ENCODE peak calls at places on chromosomes 3 and 15, in five cellular contexts. G is right atrium auricular region, F is Peyer's patch, W is psoas muscle, X is HepG2. C is an unnamed sample. For H3K4me1, the result is how much of the 10 kb centered on the place peaks cover.

GRCh38 chr15:60520825-60521368 is 42.0 kb upstream of the ICE2 start:
- DNase-seq in G (peak), F (peak), W (peak), X (peak), C (peak)

GRCh38 chr3:114595521-114596028 is 301.7 kb downstream of the TIGIT start:
- DNase-seq in G (no peak), F (no peak), W (no peak), X (peak), C (no peak)

GRCh38 chr3:61894988-61895935 is 333.9 kb downstream of the PTPRG start:
- DNase-seq in G (peak), F (peak), W (no peak), X (peak), C (peak)

GRCh38 chr15:71658827-71659729 is 151.3 kb upstream of the NR2E3 start:
- DNase-seq in G (no peak), F (no peak), W (no peak), X (no peak), C (no peak)

GRCh38 chr3:158920375-158920774 is 118.5 kb downstream of the MFSD1 start:
- DNase-seq in G (no peak), F (no peak), W (no peak), X (no peak), C (no peak)

GRCh38 chr3:178950676-178951075 is 120.9 kb downstream of the ZMAT3 start:
- DNase-seq in G (no peak), F (no peak), W (no peak), X (no peak), C (no peak)

GRCh38 chr15:71137138-71137518 is 21.9 kb downstream of the THSD4 start:
- DNase-seq in G (peak), F (no peak), W (no peak), X (no peak), C (no peak)

GRCh38 chr3:185175370-185175987 is 22.6 kb upstream of the C3orf70 start:
- DNase-seq in G (peak), F (no peak), W (peak), X (peak), C (no peak)

GRCh38 chr3:17645074-17645698 is 97.2 kb downstream of the TBC1D5 start:
- DNase-seq in G (no peak), F (no peak), W (no peak), X (peak), C (no peak)

GRCh38 chr3:99669879-99670555 is 31.6 kb downstream of the COL8A1 start:
- DNase-seq in G (no peak), F (no peak), W (no peak), X (no peak), C (no peak)

GRCh38 chr3:181458857-181459256 is 252.9 kb upstream of the SOX2 start:
- DNase-seq in G (no peak), F (no peak), W (no peak), X (no peak), C (no peak)

GRCh38 chr15:57440799-57441198 is 64.5 kb downstream of the CGNL1 start:
- DNase-seq in G (no peak), F (no peak), W (no peak), X (no peak), C (no peak)

GRCh38 chr15:78934063-78935023 is 10.5 kb downstream of the CTSH start:
- DNase-seq in G (peak), F (no peak), W (peak), X (no peak), C (no peak)

GRCh38 chr3:9180764-9181117 is 68.7 kb downstream of the SRGAP3 start:
- DNase-seq in G (no peak), F (no peak), W (no peak), X (no peak), C (no peak)

GRCh38 chr3:143247007-143247563 is 127.5 kb downstream of the CHST2 start:
- DNase-seq in G (no peak), F (no peak), W (no peak), X (no peak), C (no peak)

GRCh38 chr15:44882499-44882968 is 74.0 kb upstream of the TERB2 start:
- DNase-seq in G (no peak), F (no peak), W (no peak), X (no peak), C (no peak)

GRCh38 chr3:61955483-61955882 is 394.1 kb downstream of the PTPRG start:
- DNase-seq in G (no peak), F (no peak), W (no peak), X (no peak), C (no peak)

GRCh38 chr3:121649645-121650044 is 11.1 kb downstream of the HCLS1 start:
- DNase-seq in G (no peak), F (no peak), W (no peak), X (no peak), C (no peak)

GRCh38 chr15:42933886-42934667 is 13.5 kb upstream of the TTBK2 start:
- DNase-seq in G (no peak), F (no peak), W (no peak), X (peak), C (no peak)

GRCh38 chr15:70815604-70816003 is 38.4 kb downstream of the LARP6 start:
- DNase-seq in G (no peak), F (no peak), W (no peak), X (peak), C (no peak)

GRCh38 chr3:123605789-123606234 is 21.0 kb upstream of the HACD2 start:
- DNase-seq in G (no peak), F (no peak), W (no peak), X (peak), C (no peak)

GRCh38 chr15:29873264-29873663 is 51.0 kb upstream of the TJP1 start:
- DNase-seq in G (no peak), F (no peak), W (no peak), X (no peak), C (no peak)
- H3K4me1 ChIP-seq in G (under half), F (under half), W (under half), X (under half), C (under half)

DNA sequence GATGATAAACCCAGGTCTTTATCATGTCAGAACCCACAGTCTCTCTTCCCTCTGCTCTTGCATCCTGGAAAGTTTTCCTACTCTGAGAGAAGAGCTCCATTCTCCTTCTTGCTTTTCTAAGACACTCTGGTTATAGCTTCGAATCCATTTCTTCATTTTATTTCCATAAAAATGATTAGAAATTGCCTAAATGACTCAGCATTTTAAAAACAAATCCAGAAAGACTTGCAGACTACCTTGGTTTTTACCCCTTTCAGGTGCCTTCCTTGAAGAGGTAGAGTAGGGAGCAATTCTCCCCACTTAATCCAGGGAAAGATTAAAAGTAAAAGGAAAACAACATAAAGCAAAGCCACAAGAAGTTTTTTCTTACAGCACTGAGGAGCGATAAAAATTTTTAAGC is 1256.0 kb downstream of the ROBO1 start:
- DNase-seq in G (no peak), F (no peak), W (no peak), X (no peak), C (no peak)
- H3K4me1 ChIP-seq in G (under half), F (under half), W (under half), X (under half), C (under half)

DNA sequence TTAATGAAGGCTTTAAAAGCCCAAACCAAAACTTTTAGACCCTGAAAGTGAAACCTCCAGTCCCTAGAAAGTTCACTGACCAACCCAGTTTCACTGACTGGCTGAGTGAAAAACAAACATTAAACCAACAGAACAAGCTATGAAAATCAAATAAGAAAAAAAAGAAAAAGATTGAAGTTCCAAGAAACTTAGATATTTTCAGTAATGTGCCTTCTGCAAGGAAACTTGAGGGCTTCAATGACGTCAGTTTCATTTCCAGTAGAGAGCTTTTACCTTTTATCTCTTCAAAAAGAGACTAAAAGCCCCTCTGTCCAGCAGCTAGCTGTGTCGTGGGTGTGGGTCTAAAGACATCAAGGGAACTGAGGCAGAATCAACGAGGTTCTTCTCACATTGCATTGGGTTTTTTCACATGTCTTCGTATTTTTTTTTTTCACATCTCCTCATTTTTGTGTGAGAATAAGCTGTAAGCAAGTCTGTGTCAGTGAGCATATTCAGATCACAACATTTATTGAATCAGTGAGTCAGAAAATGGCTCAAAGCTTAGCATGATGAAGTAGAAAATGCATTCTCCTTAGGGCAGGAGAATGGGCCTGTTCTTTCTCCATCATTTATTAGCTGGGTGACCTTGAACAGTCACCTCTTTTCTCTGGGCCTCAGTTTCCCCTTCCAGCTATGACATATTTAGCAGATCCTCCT is 54.8 kb upstream of the BCL6 start:
- DNase-seq in G (no peak), F (no peak), W (no peak), X (no peak), C (no peak)
- H3K4me1 ChIP-seq in G (under half), F (under half), W (under half), X (under half), C (under half)

GRCh38 chr15:98787936-98788757 is 139.8 kb downstream of the IGF1R start:
- DNase-seq in G (no peak), F (no peak), W (no peak), X (peak), C (no peak)
- H3K4me1 ChIP-seq in G (half or more), F (under half), W (under half), X (half or more), C (under half)

GRCh38 chr3:186984064-186984463 is 53.7 kb downstream of the ST6GAL1 start:
- DNase-seq in G (no peak), F (no peak), W (no peak), X (no peak), C (no peak)
- H3K4me1 ChIP-seq in G (under half), F (under half), W (under half), X (under half), C (under half)

DNA sequence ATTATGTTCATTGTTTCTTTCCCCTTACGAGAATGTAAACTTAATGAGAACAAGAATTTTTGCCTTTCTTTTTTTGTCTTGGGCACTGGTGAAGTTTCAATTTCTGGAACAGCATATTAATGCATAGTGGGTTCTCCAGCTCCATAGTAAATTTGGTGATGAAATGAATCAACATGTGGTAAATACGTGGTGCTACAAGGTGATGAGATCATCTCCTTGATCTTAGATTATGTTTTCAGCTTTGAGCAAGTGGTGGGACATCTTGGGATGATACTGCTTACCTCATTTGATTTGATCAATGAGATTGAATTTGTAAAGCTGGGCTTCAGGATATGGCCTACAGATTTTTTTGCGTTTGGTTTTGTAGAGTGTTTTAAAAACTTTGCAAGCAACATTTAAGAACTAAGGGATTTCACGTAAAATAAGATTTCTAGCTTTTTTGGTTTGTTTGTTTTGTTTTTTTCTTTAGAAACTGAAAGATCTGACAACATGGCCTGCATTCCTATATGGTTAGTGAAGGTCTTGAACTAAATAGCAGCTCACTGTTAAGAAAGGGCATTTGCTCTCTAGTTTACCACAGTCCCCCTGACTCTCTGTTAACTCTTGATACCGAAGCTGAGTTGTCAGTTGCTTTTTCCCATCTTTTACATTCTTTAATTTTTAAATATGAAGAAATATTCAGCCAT is 45.6 kb downstream of the FNDC3B start:
- DNase-seq in G (no peak), F (no peak), W (no peak), X (no peak), C (no peak)
- H3K4me1 ChIP-seq in G (half or more), F (under half), W (half or more), X (half or more), C (under half)

DNA sequence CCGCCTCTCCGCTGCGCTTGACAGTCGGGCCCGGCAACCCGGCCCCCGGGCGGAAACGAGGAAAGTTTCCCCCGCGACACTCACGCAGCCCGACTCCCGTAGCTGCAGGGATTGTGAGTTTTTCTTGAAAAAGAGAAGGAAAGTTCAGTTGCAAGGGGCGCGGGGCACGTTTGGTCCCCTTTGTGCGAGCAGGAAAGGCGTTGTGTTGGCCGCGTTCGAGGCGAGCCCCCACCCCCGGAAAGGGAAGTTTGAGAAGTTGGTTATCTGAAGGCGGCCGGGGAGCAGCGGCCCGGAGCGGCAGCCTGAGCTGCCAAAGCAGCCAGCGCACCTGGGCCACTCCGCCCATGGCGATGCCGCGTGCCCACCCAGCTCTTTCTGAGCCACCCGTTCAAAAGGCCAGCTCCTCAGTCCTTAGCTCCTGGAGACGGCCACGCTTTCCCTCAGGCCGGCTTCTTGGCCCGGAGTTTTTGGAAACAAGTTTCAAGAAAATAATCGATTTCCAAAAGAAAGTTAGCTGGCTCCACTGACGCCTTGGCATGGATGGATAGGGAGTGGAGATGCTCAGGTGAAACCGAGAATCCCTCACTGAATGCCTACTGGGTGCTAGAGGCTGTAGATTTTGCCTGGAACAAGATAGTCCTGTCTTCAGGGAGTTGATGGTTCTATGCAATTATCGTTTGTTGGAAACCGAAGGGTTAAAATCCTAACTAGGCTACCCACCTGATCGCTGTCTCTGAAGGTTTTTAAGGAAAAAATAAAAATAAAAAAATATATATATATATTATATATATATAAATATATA is 832 bp downstream of the TGFBR2 start:
- DNase-seq in G (peak), F (peak), W (peak), X (no peak), C (peak)
- H3K4me1 ChIP-seq in G (under half), F (under half), W (under half), X (half or more), C (half or more)

GRCh38 chr3:55585856-55586255 is 98.8 kb upstream of the WNT5A start:
- DNase-seq in G (no peak), F (no peak), W (no peak), X (no peak), C (no peak)

GRCh38 chr3:55587476-55587875 is 100.4 kb upstream of the WNT5A start:
- DNase-seq in G (no peak), F (no peak), W (no peak), X (no peak), C (no peak)

GRCh38 chr3:55584716-55585368 is 97.7 kb upstream of the WNT5A start:
- DNase-seq in G (no peak), F (no peak), W (no peak), X (no peak), C (no peak)

GRCh38 chr3:55583475-55583874 is 96.4 kb upstream of the WNT5A start:
- DNase-seq in G (no peak), F (no peak), W (no peak), X (no peak), C (no peak)

DNA sequence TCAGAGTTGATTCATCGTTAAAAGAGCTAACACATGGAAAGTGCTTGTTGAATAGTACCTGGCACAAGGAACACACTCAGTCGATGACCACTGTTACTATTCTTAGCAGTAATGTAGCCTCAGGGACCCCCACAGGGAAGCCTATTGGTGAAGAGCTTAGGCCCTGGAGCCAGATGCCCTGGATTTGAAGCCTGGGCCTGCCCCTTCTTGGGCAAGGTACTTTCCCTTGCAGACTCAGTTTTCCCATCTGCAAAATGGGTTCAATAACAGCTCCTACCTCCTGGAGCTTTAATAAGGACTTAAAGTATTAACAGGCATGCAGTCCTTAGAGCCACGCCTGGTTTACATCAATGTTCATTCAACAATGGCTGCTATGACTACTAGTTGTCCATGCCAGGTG is 96.9 kb upstream of the WNT5A start:
- DNase-seq in G (no peak), F (no peak), W (no peak), X (no peak), C (no peak)
- H3K4me1 ChIP-seq in G (under half), F (under half), W (under half), X (under half), C (under half)